ENCODE peak calls at places on chromosomes 6 and 20, in ten cellular contexts. B is choroid plexus epithelial cell, T is HCT116, X is AG09309, I is astrocyte, F is kidney epithelial cell, N is heart right ventricle, U is small intestine, W is bronchial epithelial cell, E is aorta. Y is an unnamed sample.

GRCh38 chr6:17714879-17715860 is 8.4 kb upstream of the NUP153 start:
- DNase-seq in B (peak), T (peak), X (peak), I (peak), F (peak), N (no peak), U (no peak), W (peak), E (peak), Y (peak)

GRCh38 chr6:33692078-33692759 is 19.3 kb downstream of the UQCC2 start:
- DNase-seq in B (peak), T (no peak), X (no peak), I (peak), F (no peak), N (peak), U (no peak), W (no peak), E (no peak), Y (peak)

GRCh38 chr6:112231609-112232060 is 22.7 kb downstream of the LAMA4 start:
- DNase-seq in B (peak), T (no peak), X (no peak), I (peak), F (no peak), N (no peak), U (no peak), W (peak), E (no peak), Y (peak)

GRCh38 chr6:13560651-13561044 is 13.8 kb upstream of the SIRT5 start:
- DNase-seq in B (no peak), T (peak), X (no peak), I (no peak), F (no peak), N (no peak), U (no peak), W (no peak), E (no peak), Y (no peak)

GRCh38 chr6:7505196-7505699 is 36.2 kb upstream of the DSP start:
- DNase-seq in B (peak), T (peak), X (peak), I (peak), F (peak), N (no peak), U (peak), W (peak), E (no peak), Y (peak)

GRCh38 chr6:116511424-116512131 is at the start of gene CALHM5:
- DNase-seq in B (peak), T (peak), X (peak), I (peak), F (peak), N (peak), U (peak), W (peak), E (peak), Y (peak)

GRCh38 chr6:114906096-114906495 is 563.3 kb upstream of the HS3ST5 start:
- DNase-seq in B (no peak), T (no peak), X (no peak), I (no peak), F (no peak), N (no peak), U (no peak), W (no peak), E (no peak), Y (no peak)

GRCh38 chr6:152978058-152978457 is 4.8 kb downstream of the FBXO5 start:
- DNase-seq in B (no peak), T (no peak), X (no peak), I (no peak), F (no peak), N (no peak), U (no peak), W (no peak), E (no peak), Y (no peak)

GRCh38 chr20:20465259-20465658 is 97.4 kb downstream of the INSM1 start:
- DNase-seq in B (peak), T (no peak), X (no peak), I (no peak), F (no peak), N (no peak), U (no peak), W (no peak), E (no peak), Y (no peak)

GRCh38 chr6:104987218-104987617 is 30.3 kb downstream of the LIN28B start:
- DNase-seq in B (no peak), T (no peak), X (no peak), I (no peak), F (no peak), N (no peak), U (no peak), W (no peak), E (no peak), Y (no peak)

GRCh38 chr6:170258395-170258794 is 32.5 kb downstream of the DLL1 start:
- DNase-seq in B (no peak), T (no peak), X (no peak), I (no peak), F (no peak), N (no peak), U (no peak), W (no peak), E (peak), Y (no peak)

GRCh38 chr6:46011241-46012085 is 4.2 kb downstream of the CLIC5 start:
- DNase-seq in B (peak), T (no peak), X (no peak), I (no peak), F (peak), N (no peak), U (peak), W (no peak), E (no peak), Y (no peak)

GRCh38 chr6:157649311-157650260 is 173.5 kb upstream of the SNX9 start:
- DNase-seq in B (no peak), T (no peak), X (no peak), I (no peak), F (no peak), N (peak), U (no peak), W (no peak), E (peak), Y (no peak)

DNA sequence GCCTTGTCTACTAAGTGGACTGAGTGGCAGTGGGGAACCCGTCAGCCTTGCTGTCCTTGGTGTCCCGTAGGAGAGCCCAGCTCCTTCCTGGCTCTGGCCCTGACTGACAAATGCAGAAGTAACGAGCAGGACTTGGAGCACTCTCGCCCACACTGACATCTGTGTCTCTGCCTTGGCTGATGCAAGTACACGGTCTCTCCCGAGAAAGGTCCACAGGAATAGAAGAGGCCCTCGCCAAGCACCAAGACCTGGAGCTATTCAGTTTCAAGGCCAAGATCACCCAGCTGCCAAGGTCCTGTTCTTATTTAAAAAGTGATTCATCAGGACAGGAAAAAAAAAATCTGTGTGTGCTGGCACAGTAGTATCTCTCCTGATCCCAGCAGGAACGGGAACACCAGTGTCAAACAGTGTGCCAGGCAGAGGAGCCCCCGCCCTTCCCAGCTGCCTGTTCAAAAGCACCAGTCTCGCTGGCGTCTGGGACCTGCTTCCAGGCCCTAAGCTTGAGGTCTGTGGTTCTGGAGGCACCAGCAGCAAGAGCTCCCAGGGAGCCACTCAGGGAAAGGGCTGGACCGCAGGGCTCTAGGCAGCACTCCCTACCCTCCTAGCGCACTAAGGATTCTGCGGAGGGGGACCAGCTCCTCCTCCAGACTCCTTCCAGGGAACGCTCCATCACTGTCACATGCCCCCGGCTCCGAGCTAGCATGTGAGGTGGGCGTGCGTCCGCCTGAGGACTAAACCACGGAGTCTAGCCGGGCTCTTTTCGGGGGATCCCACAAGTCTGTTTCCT is 376.9 kb downstream of the RNGTT start:
- DNase-seq in B (no peak), T (no peak), X (no peak), I (peak), F (no peak), N (no peak), U (no peak), W (no peak), E (peak), Y (no peak)
- H3K4me3 ChIP-seq in B (no peak), T (no peak), X (no peak), I (no peak), F (no peak), N (no peak), U (no peak), W (no peak), E (no peak), Y (no peak)

DNA sequence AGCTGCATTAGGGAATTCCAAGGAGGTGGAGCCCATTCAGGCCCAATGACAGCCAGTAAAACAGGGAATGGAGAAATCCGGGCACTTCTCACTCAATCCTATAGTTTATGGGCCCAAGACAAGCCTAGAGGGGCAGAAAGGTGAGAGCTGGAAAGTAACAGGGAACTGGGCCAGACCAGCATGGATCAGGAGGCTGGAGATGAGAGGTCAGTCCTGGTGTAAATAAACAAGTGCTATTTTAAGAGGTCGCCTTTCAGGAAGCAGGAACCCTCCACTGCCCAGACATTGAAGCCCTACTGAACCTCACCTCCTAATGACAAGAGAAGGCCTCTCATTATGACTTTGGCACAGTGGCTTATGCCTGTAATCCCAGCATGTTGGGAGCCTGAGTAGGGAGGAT is 57.2 kb upstream of the TGM3 start:
- DNase-seq in B (no peak), T (no peak), X (no peak), I (no peak), F (no peak), N (no peak), U (no peak), W (no peak), E (no peak), Y (no peak)
- H3K4me3 ChIP-seq in B (no peak), T (no peak), X (no peak), I (no peak), F (no peak), N (no peak), U (no peak), W (no peak), E (no peak), Y (no peak)

GRCh38 chr20:57871237-57871632 is 161.4 kb upstream of the PMEPA1 start:
- DNase-seq in B (no peak), T (no peak), X (no peak), I (no peak), F (no peak), N (no peak), U (no peak), W (no peak), E (peak), Y (no peak)
- H3K4me3 ChIP-seq in B (no peak), T (no peak), X (no peak), I (no peak), F (no peak), N (no peak), U (no peak), W (no peak), E (no peak), Y (no peak)

GRCh38 chr6:90290991-90291390 is 5.7 kb downstream of the BACH2 start:
- DNase-seq in B (no peak), T (no peak), X (no peak), I (peak), F (no peak), N (no peak), U (no peak), W (no peak), E (no peak), Y (no peak)

GRCh38 chr6:90286884-90287488 is 9.7 kb downstream of the BACH2 start:
- DNase-seq in B (peak), T (peak), X (no peak), I (no peak), F (no peak), N (no peak), U (peak), W (peak), E (no peak), Y (peak)

GRCh38 chr6:90285611-90286381 is 10.8 kb downstream of the BACH2 start:
- DNase-seq in B (peak), T (peak), X (peak), I (peak), F (peak), N (peak), U (peak), W (peak), E (peak), Y (peak)

GRCh38 chr6:90289902-90290301 is 6.7 kb downstream of the BACH2 start:
- DNase-seq in B (no peak), T (no peak), X (no peak), I (no peak), F (no peak), N (no peak), U (no peak), W (no peak), E (no peak), Y (no peak)

DNA sequence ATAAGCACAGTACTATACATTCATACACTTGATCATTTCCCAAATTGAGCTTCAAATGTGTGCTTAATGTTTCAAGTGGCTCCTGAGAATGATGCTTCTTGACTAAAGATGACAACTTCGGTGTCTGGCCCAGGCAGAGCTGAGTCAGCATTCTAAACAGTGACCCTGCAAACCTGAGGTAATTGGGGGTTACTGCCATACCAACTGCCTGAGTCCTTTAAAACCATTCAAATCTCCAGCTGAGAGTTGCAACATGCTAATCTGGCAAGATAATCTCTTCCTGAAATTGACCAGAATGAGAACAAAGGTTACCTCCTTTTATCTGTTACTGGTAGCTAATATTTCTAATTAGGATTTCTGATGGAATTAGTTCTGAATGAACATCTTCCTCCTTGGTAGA is 8.2 kb downstream of the BACH2 start:
- DNase-seq in B (peak), T (no peak), X (no peak), I (peak), F (no peak), N (no peak), U (no peak), W (no peak), E (no peak), Y (no peak)
- H3K4me3 ChIP-seq in B (no peak), T (no peak), X (no peak), I (no peak), F (no peak), N (no peak), U (no peak), W (no peak), E (no peak), Y (no peak)

GRCh38 chr20:62806383-62807050 is 1.9 kb downstream of the OGFR start:
- DNase-seq in B (no peak), T (no peak), X (no peak), I (no peak), F (no peak), N (no peak), U (no peak), W (no peak), E (no peak), Y (no peak)
- H3K4me3 ChIP-seq in B (peak), T (peak), X (peak), I (no peak), F (no peak), N (peak), U (no peak), W (no peak), E (no peak), Y (peak)

GRCh38 chr6:167750956-167751358 is 75.8 kb upstream of the AFDN start:
- DNase-seq in B (no peak), T (peak), X (no peak), I (no peak), F (peak), N (peak), U (peak), W (peak), E (no peak), Y (no peak)
- H3K4me3 ChIP-seq in B (no peak), T (no peak), X (no peak), I (no peak), F (no peak), N (no peak), U (no peak), W (no peak), E (no peak), Y (no peak)

GRCh38 chr6:131061041-131061770 is 1.8 kb downstream of the EPB41L2 start:
- DNase-seq in B (peak), T (no peak), X (no peak), I (peak), F (peak), N (no peak), U (peak), W (no peak), E (no peak), Y (peak)

GRCh38 chr6:131059486-131059885 is 3.6 kb downstream of the EPB41L2 start:
- DNase-seq in B (peak), T (no peak), X (no peak), I (peak), F (no peak), N (no peak), U (no peak), W (peak), E (no peak), Y (peak)

GRCh38 chr6:131061771-131062160 is 1.3 kb downstream of the EPB41L2 start:
- DNase-seq in B (peak), T (no peak), X (no peak), I (no peak), F (no peak), N (no peak), U (peak), W (no peak), E (no peak), Y (no peak)

GRCh38 chr6:131058236-131058635 is 4.8 kb downstream of the EPB41L2 start:
- DNase-seq in B (peak), T (no peak), X (no peak), I (peak), F (no peak), N (no peak), U (no peak), W (no peak), E (no peak), Y (no peak)

DNA sequence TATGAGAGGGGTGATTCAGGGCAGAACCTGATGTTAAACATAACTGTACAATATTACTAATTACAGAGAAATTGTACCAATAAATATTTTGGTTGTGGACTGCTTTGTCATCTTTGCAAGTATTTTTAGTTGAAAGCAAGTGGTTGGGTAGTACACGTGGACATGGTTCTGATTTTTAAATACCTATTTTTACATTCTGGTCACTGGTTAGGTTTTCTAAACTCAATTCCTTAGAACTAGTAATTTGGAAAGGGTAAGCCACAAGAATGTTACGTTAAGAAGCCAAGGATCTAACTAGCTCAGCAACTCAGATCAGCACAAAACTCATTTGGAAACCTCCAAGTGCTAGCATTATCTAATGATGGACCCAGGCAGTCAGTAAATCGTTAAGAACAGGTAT is 2.7 kb downstream of the EPB41L2 start:
- DNase-seq in B (peak), T (no peak), X (no peak), I (peak), F (no peak), N (no peak), U (no peak), W (no peak), E (no peak), Y (no peak)
- H3K4me3 ChIP-seq in B (no peak), T (no peak), X (no peak), I (no peak), F (no peak), N (no peak), U (no peak), W (no peak), E (no peak), Y (peak)

GRCh38 chr6:149857541-149857940 is 6.6 kb downstream of the LRP11 start:
- DNase-seq in B (no peak), T (no peak), X (no peak), I (no peak), F (no peak), N (no peak), U (no peak), W (no peak), E (no peak), Y (no peak)
- H3K4me3 ChIP-seq in B (no peak), T (no peak), X (no peak), I (peak), F (no peak), N (no peak), U (no peak), W (peak), E (no peak), Y (no peak)

Y was measured in fibroblast of pulmonary artery.